ENCODE peak calls at places on chromosomes 5 and 9, in eight cellular contexts. One of them, this sample, is unnamed.
A peak's percentile ranks its signal among the peaks of the same experiment; 100 is the strongest.

GRCh38 chr5:29963956-29964355 is 1229.5 kb upstream of the CDH6 start:
- DNase-seq in ascending aorta: no peak
- DNase-seq in T-helper 2 cell: no peak
- DNase-seq in NCI-H774: no peak
- DNase-seq in mucosa of descending colon: no peak
- DNase-seq in COR-L47: no peak
- DNase-seq in NB4: no peak
- DNase-seq in EL: no peak
- DNase-seq in this sample: no peak

GRCh38 chr5:173281910-173282309 is 46.3 kb downstream of the STC2 start:
- DNase-seq in NB4: peak; percentile 47
- DNase-seq in EL: peak; percentile 40
- DNase-seq in mucosa of descending colon: no peak
- DNase-seq in ascending aorta: no peak
- DNase-seq in NCI-H774: no peak
- DNase-seq in COR-L47: peak; percentile 21
- DNase-seq in T-helper 2 cell: no peak
- DNase-seq in this sample: no peak

GRCh38 chr5:120942551-120942950 is 478.5 kb downstream of the PRR16 start:
- DNase-seq in NCI-H774: no peak
- DNase-seq in T-helper 2 cell: no peak
- DNase-seq in NB4: no peak
- DNase-seq in ascending aorta: no peak
- DNase-seq in mucosa of descending colon: no peak
- DNase-seq in EL: peak; percentile 36
- DNase-seq in COR-L47: no peak
- DNase-seq in this sample: no peak

GRCh38 chr5:153402550-153402949 is 87.9 kb upstream of the GRIA1 start:
- DNase-seq in EL: peak; percentile 71
- DNase-seq in mucosa of descending colon: no peak
- DNase-seq in ascending aorta: no peak
- DNase-seq in T-helper 2 cell: no peak
- DNase-seq in COR-L47: no peak
- DNase-seq in NCI-H774: no peak
- DNase-seq in NB4: no peak
- DNase-seq in this sample: no peak

GRCh38 chr5:173789031-173789920 is 98.9 kb upstream of the CPEB4 start:
- DNase-seq in ascending aorta: no peak
- DNase-seq in EL: peak; percentile 91
- DNase-seq in mucosa of descending colon: no peak
- DNase-seq in NB4: peak; percentile 90
- DNase-seq in T-helper 2 cell: no peak
- DNase-seq in COR-L47: no peak
- DNase-seq in NCI-H774: no peak
- DNase-seq in this sample: no peak

GRCh38 chr5:108521841-108522506 is 140.1 kb upstream of the FBXL17 start:
- DNase-seq in ascending aorta: no peak
- DNase-seq in mucosa of descending colon: no peak
- DNase-seq in COR-L47: peak; percentile 43
- DNase-seq in EL: peak; percentile 64
- DNase-seq in T-helper 2 cell: no peak
- DNase-seq in NCI-H774: peak; percentile 21
- DNase-seq in NB4: peak; percentile 60
- DNase-seq in this sample: peak; percentile 34

GRCh38 chr5:141878186-141878770 is at the start of gene PCDH1:
- DNase-seq in COR-L47: peak; percentile 33
- DNase-seq in NCI-H774: no peak
- DNase-seq in mucosa of descending colon: no peak
- DNase-seq in ascending aorta: no peak
- DNase-seq in NB4: no peak
- DNase-seq in T-helper 2 cell: no peak
- DNase-seq in EL: peak; percentile 36
- DNase-seq in this sample: peak; percentile 13

GRCh38 chr5:40521108-40521785 is 158.5 kb upstream of the PTGER4 start:
- DNase-seq in T-helper 2 cell: no peak
- DNase-seq in ascending aorta: no peak
- DNase-seq in NB4: no peak
- DNase-seq in NCI-H774: peak; percentile 60
- DNase-seq in COR-L47: no peak
- DNase-seq in mucosa of descending colon: no peak
- DNase-seq in EL: no peak
- DNase-seq in this sample: peak; percentile 42

GRCh38 chr9:85268024-85268610 is 473.6 kb downstream of the AGTPBP1 start:
- DNase-seq in mucosa of descending colon: no peak
- DNase-seq in ascending aorta: no peak
- DNase-seq in NCI-H774: no peak
- DNase-seq in NB4: no peak
- DNase-seq in EL: no peak
- DNase-seq in T-helper 2 cell: no peak
- DNase-seq in COR-L47: no peak
- DNase-seq in this sample: no peak

GRCh38 chr5:1765880-1766235 is 33.8 kb downstream of the MRPL36 start:
- DNase-seq in COR-L47: no peak
- DNase-seq in EL: no peak
- DNase-seq in NB4: no peak
- DNase-seq in ascending aorta: no peak
- DNase-seq in NCI-H774: no peak
- DNase-seq in T-helper 2 cell: no peak
- DNase-seq in mucosa of descending colon: no peak
- DNase-seq in this sample: no peak

GRCh38 chr5:102807878-102808502 is 52.9 kb downstream of the PAM start:
- DNase-seq in mucosa of descending colon: no peak
- DNase-seq in NCI-H774: peak; percentile 87
- DNase-seq in ascending aorta: no peak
- DNase-seq in NB4: no peak
- DNase-seq in EL: peak; percentile 41
- DNase-seq in COR-L47: peak; percentile 86
- DNase-seq in T-helper 2 cell: no peak
- DNase-seq in this sample: peak; percentile 82

GRCh38 chr9:23451802-23452418 is 374.1 kb downstream of the ELAVL2 start:
- DNase-seq in T-helper 2 cell: no peak
- DNase-seq in ascending aorta: no peak
- DNase-seq in NCI-H774: no peak
- DNase-seq in EL: no peak
- DNase-seq in NB4: no peak
- DNase-seq in COR-L47: no peak
- DNase-seq in mucosa of descending colon: no peak
- DNase-seq in this sample: no peak

GRCh38 chr5:75668988-75669760 is 48.1 kb downstream of the POC5 start:
- DNase-seq in T-helper 2 cell: peak; percentile 8
- DNase-seq in mucosa of descending colon: peak; percentile 61
- DNase-seq in COR-L47: peak; percentile 71
- DNase-seq in ascending aorta: no peak
- DNase-seq in NCI-H774: peak; percentile 76
- DNase-seq in EL: peak; percentile 55
- DNase-seq in NB4: peak; percentile 81
- DNase-seq in this sample: peak; percentile 47

GRCh38 chr5:96733771-96734498 is 71.8 kb downstream of the CAST start:
- DNase-seq in COR-L47: no peak
- DNase-seq in EL: no peak
- DNase-seq in NB4: no peak
- DNase-seq in mucosa of descending colon: no peak
- DNase-seq in NCI-H774: no peak
- DNase-seq in T-helper 2 cell: no peak
- DNase-seq in ascending aorta: no peak
- DNase-seq in this sample: no peak

GRCh38 chr9:93082841-93083411 is 13.1 kb upstream of the CARD19 start:
- DNase-seq in EL: no peak
- DNase-seq in ascending aorta: no peak
- DNase-seq in NCI-H774: no peak
- DNase-seq in mucosa of descending colon: peak; percentile 45
- DNase-seq in COR-L47: no peak
- DNase-seq in NB4: peak; percentile 40
- DNase-seq in T-helper 2 cell: no peak
- DNase-seq in this sample: no peak

GRCh38 chr5:40549611-40550010 is 130.1 kb upstream of the PTGER4 start:
- DNase-seq in mucosa of descending colon: no peak
- DNase-seq in NCI-H774: no peak
- DNase-seq in T-helper 2 cell: no peak
- DNase-seq in EL: peak; percentile 14
- DNase-seq in COR-L47: no peak
- DNase-seq in NB4: no peak
- DNase-seq in ascending aorta: no peak
- DNase-seq in this sample: no peak

GRCh38 chr5:1637639-1638481 is 114.1 kb upstream of the LPCAT1 start:
- DNase-seq in mucosa of descending colon: no peak
- DNase-seq in COR-L47: no peak
- DNase-seq in NCI-H774: no peak
- DNase-seq in NB4: no peak
- DNase-seq in EL: no peak
- DNase-seq in T-helper 2 cell: no peak
- DNase-seq in ascending aorta: no peak
- DNase-seq in this sample: no peak

GRCh38 chr9:19148170-19148569 is 20.9 kb upstream of the PLIN2 start:
- DNase-seq in EL: no peak
- DNase-seq in COR-L47: peak; percentile 24
- DNase-seq in ascending aorta: no peak
- DNase-seq in T-helper 2 cell: no peak
- DNase-seq in NCI-H774: no peak
- DNase-seq in mucosa of descending colon: no peak
- DNase-seq in NB4: no peak
- DNase-seq in this sample: no peak

GRCh38 chr5:54090495-54091084 is 219.8 kb downstream of the ARL15 start:
- DNase-seq in NCI-H774: no peak
- DNase-seq in T-helper 2 cell: no peak
- DNase-seq in mucosa of descending colon: no peak
- DNase-seq in NB4: peak; percentile 13
- DNase-seq in EL: peak; percentile 82
- DNase-seq in ascending aorta: no peak
- DNase-seq in COR-L47: no peak
- DNase-seq in this sample: no peak

GRCh38 chr5:170757182-170757601 is 26.3 kb upstream of the GABRP start:
- DNase-seq in NB4: no peak
- DNase-seq in COR-L47: no peak
- DNase-seq in T-helper 2 cell: no peak
- DNase-seq in mucosa of descending colon: no peak
- DNase-seq in NCI-H774: no peak
- DNase-seq in ascending aorta: no peak
- DNase-seq in EL: peak; percentile 48
- DNase-seq in this sample: no peak

GRCh38 chr9:5470122-5470521 is 19.8 kb downstream of the CD274 start:
- DNase-seq in NB4: no peak
- DNase-seq in EL: no peak
- DNase-seq in T-helper 2 cell: no peak
- DNase-seq in COR-L47: no peak
- DNase-seq in ascending aorta: no peak
- DNase-seq in mucosa of descending colon: no peak
- DNase-seq in NCI-H774: no peak
- DNase-seq in this sample: no peak

GRCh38 chr9:135533093-135533492 is 11.9 kb downstream of the LCN1 start:
- DNase-seq in ascending aorta: no peak
- DNase-seq in NCI-H774: no peak
- DNase-seq in T-helper 2 cell: no peak
- DNase-seq in mucosa of descending colon: no peak
- DNase-seq in COR-L47: no peak
- DNase-seq in NB4: peak; percentile 18
- DNase-seq in EL: no peak
- DNase-seq in this sample: no peak

GRCh38 chr9:37903581-37903830 is 421 bp downstream of the SLC25A51 start:
- DNase-seq in EL: peak; percentile 57
- DNase-seq in NCI-H774: no peak
- DNase-seq in mucosa of descending colon: peak; percentile 85
- DNase-seq in NB4: no peak
- DNase-seq in ascending aorta: no peak
- DNase-seq in T-helper 2 cell: no peak
- DNase-seq in COR-L47: no peak
- DNase-seq in this sample: peak; percentile 60

GRCh38 chr5:112417931-112418358 is 1.1 kb downstream of the EPB41L4A start:
- DNase-seq in ascending aorta: no peak
- DNase-seq in NB4: no peak
- DNase-seq in NCI-H774: no peak
- DNase-seq in COR-L47: no peak
- DNase-seq in EL: no peak
- DNase-seq in T-helper 2 cell: no peak
- DNase-seq in mucosa of descending colon: peak; percentile 59
- DNase-seq in this sample: no peak

GRCh38 chr5:146706321-146706972 is 172.1 kb downstream of the PPP2R2B start:
- DNase-seq in ascending aorta: no peak
- DNase-seq in mucosa of descending colon: peak; percentile 45
- DNase-seq in COR-L47: no peak
- DNase-seq in NB4: peak; percentile 13
- DNase-seq in NCI-H774: no peak
- DNase-seq in T-helper 2 cell: no peak
- DNase-seq in EL: no peak
- DNase-seq in this sample: no peak

GRCh38 chr5:98933446-98934072 is 4.8 kb upstream of the CHD1 start:
- DNase-seq in T-helper 2 cell: no peak
- DNase-seq in NB4: peak; percentile 82
- DNase-seq in COR-L47: no peak
- DNase-seq in ascending aorta: no peak
- DNase-seq in NCI-H774: no peak
- DNase-seq in mucosa of descending colon: no peak
- DNase-seq in EL: no peak
- DNase-seq in this sample: no peak

GRCh38 chr9:70880523-70880922 is 240.9 kb downstream of the TRPM3 start:
- DNase-seq in EL: no peak
- DNase-seq in mucosa of descending colon: no peak
- DNase-seq in T-helper 2 cell: no peak
- DNase-seq in ascending aorta: no peak
- DNase-seq in NB4: no peak
- DNase-seq in NCI-H774: no peak
- DNase-seq in COR-L47: no peak
- DNase-seq in this sample: no peak

GRCh38 chr5:116360008-116360853 is 214.4 kb downstream of the SEMA6A start:
- DNase-seq in T-helper 2 cell: no peak
- DNase-seq in mucosa of descending colon: no peak
- DNase-seq in NB4: no peak
- DNase-seq in NCI-H774: no peak
- DNase-seq in EL: no peak
- DNase-seq in COR-L47: peak; percentile 65
- DNase-seq in ascending aorta: no peak
- DNase-seq in this sample: no peak

GRCh38 chr9:69857131-69857530 is 36.5 kb downstream of the CFAP95 start:
- DNase-seq in ascending aorta: no peak
- DNase-seq in EL: peak; percentile 91
- DNase-seq in NCI-H774: no peak
- DNase-seq in COR-L47: no peak
- DNase-seq in mucosa of descending colon: no peak
- DNase-seq in T-helper 2 cell: no peak
- DNase-seq in NB4: no peak
- DNase-seq in this sample: no peak

GRCh38 chr5:32018476-32019436 is 155.4 kb downstream of the GOLPH3 start:
- DNase-seq in ascending aorta: no peak
- DNase-seq in mucosa of descending colon: no peak
- DNase-seq in NCI-H774: no peak
- DNase-seq in EL: no peak
- DNase-seq in T-helper 2 cell: no peak
- DNase-seq in NB4: no peak
- DNase-seq in COR-L47: no peak
- DNase-seq in this sample: no peak

GRCh38 chr9:77583366-77583626 is 64.8 kb downstream of the GNA14 start:
- DNase-seq in COR-L47: no peak
- DNase-seq in mucosa of descending colon: no peak
- DNase-seq in EL: no peak
- DNase-seq in NB4: no peak
- DNase-seq in T-helper 2 cell: no peak
- DNase-seq in ascending aorta: no peak
- DNase-seq in NCI-H774: no peak
- DNase-seq in this sample: no peak

GRCh38 chr5:68534131-68534940 is 318.8 kb downstream of the PIK3R1 start:
- DNase-seq in EL: peak; percentile 31
- DNase-seq in COR-L47: peak; percentile 44
- DNase-seq in NCI-H774: peak; percentile 38
- DNase-seq in NB4: peak; percentile 59
- DNase-seq in T-helper 2 cell: no peak
- DNase-seq in ascending aorta: no peak
- DNase-seq in mucosa of descending colon: peak; percentile 54
- DNase-seq in this sample: peak; percentile 77

GRCh38 chr9:118809160-118809625 is 560.0 kb downstream of the BRINP1 start:
- DNase-seq in EL: no peak
- DNase-seq in NCI-H774: no peak
- DNase-seq in ascending aorta: no peak
- DNase-seq in COR-L47: no peak
- DNase-seq in mucosa of descending colon: no peak
- DNase-seq in T-helper 2 cell: no peak
- DNase-seq in NB4: no peak
- DNase-seq in this sample: no peak

This sample was measured in NCI-H2081.